ENCODE peak calls at places on chromosomes 5 and 9, in six cellular contexts. C is body of pancreas, J is heart left ventricle, B is endothelial cell of umbilical vein, M is stomach, V is upper lobe of left lung. D is an unnamed sample.
A peak's percentile ranks its signal among the peaks of the same experiment; 100 is the strongest.

GRCh38 chr5:104084896-104085295 is 522.3 kb upstream of the NUDT12 start:
- DNase-seq in C (no peak), J (no peak), B (no peak), M (no peak), V (no peak), D (no peak)

GRCh38 chr5:90503596-90503995 is 25.8 kb downstream of the LYSMD3 start:
- DNase-seq in C (no peak), J (no peak), B (no peak), M (no peak), V (no peak), D (no peak)

GRCh38 chr5:10019236-10019635 is 230.5 kb downstream of the ATPSCKMT start:
- DNase-seq in C (no peak), J (no peak), B (no peak), M (no peak), V (no peak), D (no peak)

GRCh38 chr5:122170630-122171029 is 41.3 kb downstream of the ZNF474 start:
- DNase-seq in C (no peak), J (no peak), B (peak; percentile 15), M (no peak), V (no peak), D (no peak)

GRCh38 chr5:24351285-24351684 is 293.5 kb downstream of the CDH10 start:
- DNase-seq in C (no peak), J (no peak), B (no peak), M (no peak), V (no peak), D (no peak)

GRCh38 chr5:97846646-97847045 is 663.6 kb upstream of the RIOK2 start:
- DNase-seq in C (no peak), J (no peak), B (no peak), M (no peak), V (no peak), D (no peak)

GRCh38 chr9:97904725-97905124 is 17.6 kb downstream of the TRMO start:
- DNase-seq in C (no peak), J (no peak), B (no peak), M (no peak), V (no peak), D (peak; percentile 38)

GRCh38 chr9:2262809-2263510 is 247.8 kb downstream of the SMARCA2 start:
- DNase-seq in C (no peak), J (no peak), B (no peak), M (no peak), V (no peak), D (no peak)

GRCh38 chr9:130895481-130896232 is 955 bp downstream of the QRFP start:
- DNase-seq in C (no peak), J (no peak), B (no peak), M (no peak), V (no peak), D (no peak)

GRCh38 chr5:150175076-150175475 is 8.5 kb downstream of the CDX1 start:
- DNase-seq in C (no peak), J (no peak), B (no peak), M (no peak), V (no peak), D (no peak)

GRCh38 chr9:104078596-104078995 is 15.5 kb upstream of the SMC2 start:
- DNase-seq in C (no peak), J (no peak), B (no peak), M (no peak), V (no peak), D (no peak)

GRCh38 chr5:153885166-153885565 is 153.5 kb downstream of the FAM114A2 start:
- DNase-seq in C (no peak), J (no peak), B (no peak), M (no peak), V (no peak), D (no peak)

GRCh38 chr5:158026248-158027031 is 167.5 kb upstream of the CLINT1 start:
- DNase-seq in C (no peak), J (no peak), B (no peak), M (no peak), V (no peak), D (no peak)

GRCh38 chr5:175738126-175738525 is 80.3 kb downstream of the HRH2 start:
- DNase-seq in C (no peak), J (no peak), B (no peak), M (no peak), V (no peak), D (no peak)

GRCh38 chr5:179698935-179699639 is at the start of gene CANX:
- DNase-seq in C (no peak), J (no peak), B (peak; percentile 46), M (no peak), V (no peak), D (no peak)

GRCh38 chr5:58871648-58872242 is 288.9 kb downstream of the RAB3C start:
- DNase-seq in C (no peak), J (no peak), B (peak; percentile 56), M (no peak), V (no peak), D (no peak)

GRCh38 chr9:107750741-107751521 is 261.4 kb upstream of the KLF4 start:
- DNase-seq in C (peak; percentile 53), J (peak; percentile 81), B (peak; percentile 93), M (peak; percentile 81), V (peak; percentile 72), D (peak; percentile 82)

GRCh38 chr9:113599647-113600476 is 136.3 kb downstream of the RGS3 start:
- DNase-seq in C (no peak), J (peak; percentile 63), B (peak; percentile 81), M (no peak), V (no peak), D (no peak)

GRCh38 chr9:99516657-99517049 is 294.6 kb downstream of the SEC61B start:
- DNase-seq in C (no peak), J (no peak), B (no peak), M (no peak), V (no peak), D (no peak)

GRCh38 chr9:132341177-132341840 is 13.5 kb downstream of the SETX start:
- DNase-seq in C (no peak), J (no peak), B (no peak), M (no peak), V (no peak), D (no peak)

GRCh38 chr9:124015091-124015660 is 3.6 kb downstream of the LHX2 start:
- DNase-seq in C (no peak), J (no peak), B (no peak), M (no peak), V (no peak), D (no peak)

GRCh38 chr5:68484307-68485068 is 268.9 kb downstream of the PIK3R1 start:
- DNase-seq in C (no peak), J (no peak), B (no peak), M (no peak), V (no peak), D (no peak)

DNA sequence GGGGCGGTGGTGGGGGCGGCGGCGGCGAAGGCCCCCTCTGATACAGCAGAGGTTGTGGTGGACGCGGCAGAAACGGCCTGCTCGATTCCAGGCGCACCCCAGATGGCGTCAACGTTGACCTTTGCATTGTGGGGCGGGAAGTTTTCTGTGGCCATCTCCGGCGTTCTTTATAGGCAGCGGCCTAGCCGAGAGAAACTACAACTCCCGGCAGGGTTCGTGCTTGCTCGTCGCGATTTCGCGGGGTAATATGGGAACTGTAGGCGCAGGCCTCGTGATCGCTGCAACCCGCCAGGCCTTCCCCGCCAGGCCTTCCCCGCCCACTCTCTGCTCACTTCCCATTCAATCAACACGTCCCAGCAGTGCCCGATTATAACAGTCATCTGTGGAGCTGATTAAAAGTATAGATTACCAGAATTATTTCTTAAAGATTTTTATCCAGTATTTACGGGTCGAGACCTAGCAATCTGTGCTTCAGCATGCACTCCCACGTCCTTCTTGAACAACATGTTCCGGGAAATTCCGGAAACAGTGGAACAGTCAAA is at the start of gene BOD1:
- DNase-seq in C (peak; percentile 97), J (peak; percentile 96), B (peak; percentile 99), M (peak; percentile 97), V (peak; percentile 99), D (peak; percentile 98)
- TF ChIP-seq POLR2A in C (no peak), J (no peak), B (peak; percentile 51), M (no peak), V (no peak), D (no peak)

DNA sequence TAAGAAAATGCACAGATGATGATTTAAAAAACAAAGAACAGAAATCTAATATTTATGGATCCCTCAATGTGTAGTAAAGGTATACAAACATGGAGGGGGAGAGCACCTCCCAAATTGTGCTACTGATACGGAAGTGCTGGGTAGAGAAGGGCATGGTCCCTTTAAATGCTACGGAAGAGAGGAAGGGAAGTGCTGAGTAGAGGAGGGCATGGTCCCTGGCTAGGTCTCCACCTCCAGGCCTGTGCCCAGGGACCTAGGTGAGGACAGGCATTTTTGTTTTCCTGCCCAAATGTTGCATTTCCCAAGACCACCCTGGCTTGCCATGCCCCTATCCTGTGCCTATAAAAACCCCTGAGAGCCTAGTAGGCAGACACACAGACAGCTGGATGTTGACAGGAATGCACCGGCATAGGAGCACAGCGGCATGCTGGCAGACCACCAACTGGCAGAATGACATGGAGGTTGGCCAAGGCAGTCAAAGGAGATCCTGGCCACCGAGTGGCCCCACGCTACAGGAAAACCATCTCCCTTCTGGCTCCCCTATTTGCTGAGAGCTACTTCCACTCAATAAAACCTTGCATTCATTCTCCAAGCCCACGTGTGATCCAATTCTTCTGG is 62.1 kb upstream of the SPDL1 start:
- DNase-seq in C (peak; percentile 36), J (peak; percentile 74), B (peak; percentile 30), M (peak; percentile 26), V (no peak), D (no peak)
- TF ChIP-seq POLR2A in C (no peak), J (no peak), B (no peak), M (no peak), V (no peak), D (no peak)

DNA sequence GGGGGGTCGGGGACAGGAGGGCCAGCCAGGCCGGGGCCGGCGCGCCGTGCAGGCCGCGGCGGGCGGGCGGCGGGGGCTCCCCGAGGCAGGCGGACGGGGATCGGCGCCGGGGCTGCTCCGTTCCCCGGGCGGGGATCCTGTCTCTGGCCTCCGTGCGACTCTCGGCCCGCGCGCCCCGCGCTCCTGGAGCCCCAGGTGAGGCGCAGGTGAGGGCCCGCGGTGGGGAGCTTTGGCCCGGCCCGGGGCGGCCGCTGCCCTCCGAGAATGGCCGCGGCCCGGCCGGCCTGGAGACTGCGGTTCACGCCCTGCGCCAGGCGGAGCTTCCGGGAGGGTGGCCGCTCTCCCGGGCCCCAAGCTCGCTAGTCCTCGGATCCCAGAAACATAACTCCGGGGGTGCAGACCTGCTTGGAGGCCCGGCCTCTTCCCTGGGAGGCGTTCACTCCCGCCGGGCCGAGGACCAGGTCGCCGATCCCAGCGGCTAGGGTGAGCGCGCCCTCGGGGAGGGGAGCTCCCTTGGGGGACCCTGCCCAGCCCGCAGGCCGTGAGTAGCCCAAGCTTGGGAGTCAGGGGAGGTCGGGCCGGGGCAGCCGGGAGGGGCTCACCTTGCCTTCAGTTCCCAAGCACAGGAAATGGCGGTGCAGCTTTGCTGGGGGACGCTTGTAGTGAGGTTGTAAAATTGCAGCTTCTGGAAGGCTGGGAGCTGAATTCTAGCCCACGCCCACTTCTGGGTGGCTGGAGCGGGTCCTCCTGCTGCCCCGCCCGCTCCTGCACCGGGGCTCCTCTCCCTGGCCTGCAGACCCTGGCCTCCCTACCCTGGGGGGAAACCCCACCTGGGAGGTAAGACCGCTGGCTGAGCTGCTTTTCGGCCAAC is 724 bp downstream of the PPP1R26 start:
- DNase-seq in C (no peak), J (peak; percentile 69), B (peak; percentile 26), M (peak; percentile 43), V (no peak), D (no peak)
- TF ChIP-seq POLR2A in C (no peak), J (no peak), B (no peak), M (no peak), V (no peak), D (no peak)

DNA sequence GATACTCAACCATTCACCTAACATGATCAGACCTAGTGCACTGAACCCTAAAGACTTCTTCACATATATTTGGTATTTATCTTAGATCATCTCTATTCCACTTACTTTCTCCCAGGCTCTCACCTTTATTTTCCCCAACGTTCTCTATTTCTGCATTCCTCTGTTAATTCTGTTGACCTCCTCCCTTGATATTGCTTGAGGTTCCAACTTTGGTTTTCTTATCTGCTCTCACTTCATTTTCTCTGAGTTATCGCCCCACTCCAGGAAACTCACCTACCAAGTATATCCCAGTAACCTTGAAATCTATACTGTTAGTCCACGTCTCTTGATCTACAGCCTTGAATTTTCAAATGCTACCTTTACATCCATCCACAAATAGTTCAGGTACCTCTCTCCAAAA is 9.2 kb downstream of the NADK2 start:
- DNase-seq in C (no peak), J (no peak), B (no peak), M (no peak), V (no peak), D (no peak)
- TF ChIP-seq POLR2A in C (no peak), J (no peak), B (no peak), M (no peak), V (no peak), D (no peak)